ENCODE peak calls at places on chromosomes 2 and 18, in four cellular contexts. M, F, A and P are unnamed samples.

GRCh38 chr18:25175558-25175957 is 176.4 kb downstream of the ZNF521 start:
- DNase-seq in A (no peak), F (no peak), M (no peak), P (no peak)

GRCh38 chr2:164840930-164841718 is 499 bp downstream of the COBLL1 start:
- DNase-seq in M (peak), A (peak), F (peak), P (peak)

GRCh38 chr2:100588071-100588786 is 25.4 kb downstream of the PDCL3 start:
- DNase-seq in A (peak), M (no peak), F (no peak), P (no peak)

GRCh38 chr2:176082885-176083731 is 654 bp downstream of the EVX2 start:
- DNase-seq in M (no peak), F (no peak), A (no peak), P (peak)

GRCh38 chr2:95024306-95024880 is 1.1 kb upstream of the MAL start:
- DNase-seq in A (no peak), F (no peak), M (no peak), P (no peak)

GRCh38 chr18:40326987-40327386 is 1628.0 kb upstream of the PIK3C3 start:
- DNase-seq in M (no peak), A (no peak), F (no peak), P (no peak)

GRCh38 chr2:174527101-174527721 is 40.4 kb upstream of the GPR155 start:
- DNase-seq in A (no peak), F (no peak), M (no peak), P (no peak)

GRCh38 chr2:175579646-175580045 is 398.1 kb upstream of the ATP5MC3 start:
- DNase-seq in A (no peak), M (no peak), F (no peak), P (no peak)

GRCh38 chr18:46152808-46153617 is 48.8 kb downstream of the HAUS1 start:
- DNase-seq in F (no peak), A (peak), M (no peak), P (peak)

GRCh38 chr2:128549094-128549493 is 230.4 kb upstream of the HS6ST1 start:
- DNase-seq in A (no peak), F (no peak), M (no peak), P (no peak)

GRCh38 chr2:208064220-208064951 is 39.1 kb upstream of the PLEKHM3 start:
- DNase-seq in M (no peak), F (peak), A (peak), P (no peak)

GRCh38 chr18:63322246-63322645 is 2.7 kb upstream of the BCL2 start:
- DNase-seq in M (no peak), F (no peak), A (no peak), P (no peak)

GRCh38 chr2:143575340-143575739 is 446.1 kb downstream of the ARHGAP15 start:
- DNase-seq in F (no peak), A (peak), M (peak), P (peak)

GRCh38 chr2:216606551-216607527 is 26.4 kb upstream of the IGFBP2 start:
- DNase-seq in A (peak), M (no peak), F (no peak), P (peak)

GRCh38 chr2:17821535-17822451 is 5.5 kb downstream of the MSGN1 start:
- DNase-seq in M (no peak), A (no peak), F (no peak), P (no peak)

GRCh38 chr2:32363588-32363987 is 6.8 kb downstream of the BIRC6 start:
- DNase-seq in F (no peak), A (no peak), M (no peak), P (no peak)

GRCh38 chr2:180015951-180016709 is 9.0 kb upstream of the CWC22 start:
- DNase-seq in A (no peak), M (no peak), F (no peak), P (no peak)

GRCh38 chr2:11622611-11623010 is 47.4 kb downstream of the NTSR2 start:
- DNase-seq in A (no peak), F (no peak), M (no peak), P (no peak)

GRCh38 chr18:32083781-32084180 is 7.9 kb upstream of the RNF138 start:
- DNase-seq in A (no peak), M (no peak), F (no peak), P (no peak)

GRCh38 chr2:235864746-235865535 is 303.2 kb downstream of the GBX2 start:
- DNase-seq in A (no peak), F (no peak), M (no peak), P (peak)

GRCh38 chr2:172674034-172674967 is 61.3 kb upstream of the RAPGEF4 start:
- DNase-seq in A (peak), F (no peak), M (no peak), P (peak)

GRCh38 chr2:207317358-207317984 is 151.7 kb upstream of the KLF7 start:
- DNase-seq in A (no peak), F (no peak), M (no peak), P (no peak)

GRCh38 chr18:49464718-49465598 is 4.5 kb upstream of the DYM start:
- DNase-seq in A (no peak), M (peak), F (no peak), P (peak)
- TF ChIP-seq ELF4 in A (no peak), M (no peak), F (no peak), P (no peak)

GRCh38 chr18:59300676-59301285 is 17.7 kb downstream of the CPLX4 start:
- DNase-seq in M (no peak), A (no peak), F (no peak), P (no peak)

GRCh38 chr18:59305295-59305694 is 13.2 kb downstream of the CPLX4 start:
- DNase-seq in A (no peak), F (no peak), M (no peak), P (no peak)

GRCh38 chr18:59301974-59302373 is 16.5 kb downstream of the CPLX4 start:
- DNase-seq in M (no peak), F (no peak), A (no peak), P (no peak)

GRCh38 chr18:59303656-59304055 is 14.8 kb downstream of the CPLX4 start:
- DNase-seq in M (no peak), F (no peak), A (no peak), P (no peak)

GRCh38 chr18:59303006-59303405 is 15.4 kb downstream of the CPLX4 start:
- DNase-seq in A (no peak), M (no peak), F (no peak), P (no peak)
- TF ChIP-seq ELF4 in A (no peak), M (no peak), F (no peak), P (no peak)

DNA sequence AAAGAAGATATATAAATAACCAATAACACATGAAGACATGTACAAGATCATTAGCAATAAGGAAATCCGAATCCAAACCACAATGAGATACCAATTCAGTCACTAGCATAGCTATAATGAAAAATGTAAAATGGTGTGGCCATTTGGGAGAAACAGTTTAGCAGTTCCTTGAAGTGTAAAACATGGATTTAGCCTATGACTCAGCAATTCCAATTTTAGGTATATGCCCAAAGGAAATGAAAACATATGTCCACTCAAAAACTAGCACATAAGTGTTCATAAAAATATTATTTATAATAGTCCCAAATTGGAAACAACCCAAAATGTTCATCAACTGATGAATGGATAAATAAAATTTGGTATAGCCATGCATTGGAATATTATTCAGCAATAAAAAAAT is 165.5 kb upstream of the CRIM1 start:
- DNase-seq in F (no peak), A (no peak), M (no peak), P (no peak)
- TF ChIP-seq ELF4 in F (no peak), A (no peak), M (no peak), P (no peak)

DNA sequence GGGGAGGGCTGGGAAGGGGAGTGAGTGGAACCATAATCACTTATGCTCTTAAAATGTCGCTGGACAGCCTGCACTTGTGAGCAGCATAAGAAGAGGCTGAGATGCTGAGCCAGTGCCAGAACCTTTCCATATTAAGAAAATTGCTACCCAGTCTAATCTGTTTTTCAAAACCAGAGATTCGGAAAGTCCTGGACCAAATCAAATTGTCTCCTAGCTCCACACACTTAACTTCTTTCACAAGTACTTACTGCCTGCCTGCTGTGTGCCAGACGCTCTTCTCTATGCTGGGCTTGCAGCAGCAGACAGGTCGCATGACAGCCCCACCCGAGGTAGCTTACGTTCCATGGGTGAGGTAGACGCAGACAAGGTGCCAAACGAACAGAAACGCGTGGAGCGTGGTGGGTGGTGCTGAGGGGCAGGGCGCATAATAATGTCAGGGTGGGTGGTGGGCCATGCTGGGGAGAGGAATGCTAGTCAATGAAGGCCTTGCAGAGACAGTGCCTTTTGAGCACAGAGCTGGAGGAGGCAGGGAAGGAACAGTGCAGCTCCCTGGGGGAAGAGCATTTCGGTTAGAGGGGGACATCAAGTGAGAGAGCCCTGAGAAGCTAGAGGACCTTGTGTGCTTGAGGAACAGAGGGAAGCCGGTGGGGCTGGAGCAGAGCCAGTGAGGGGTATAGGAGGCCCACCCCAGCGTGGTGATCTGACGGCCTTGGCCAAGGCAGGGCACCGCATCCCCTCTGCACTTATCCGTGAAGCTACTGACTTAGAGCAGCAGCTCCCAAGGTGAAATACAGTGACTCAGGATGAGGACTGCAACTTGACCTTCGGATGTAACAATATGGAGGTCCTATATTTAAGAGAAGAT is 123.5 kb upstream of the DAPL1 start:
- DNase-seq in M (no peak), A (no peak), F (no peak), P (no peak)
- TF ChIP-seq ELF4 in M (no peak), A (no peak), F (no peak), P (no peak)

DNA sequence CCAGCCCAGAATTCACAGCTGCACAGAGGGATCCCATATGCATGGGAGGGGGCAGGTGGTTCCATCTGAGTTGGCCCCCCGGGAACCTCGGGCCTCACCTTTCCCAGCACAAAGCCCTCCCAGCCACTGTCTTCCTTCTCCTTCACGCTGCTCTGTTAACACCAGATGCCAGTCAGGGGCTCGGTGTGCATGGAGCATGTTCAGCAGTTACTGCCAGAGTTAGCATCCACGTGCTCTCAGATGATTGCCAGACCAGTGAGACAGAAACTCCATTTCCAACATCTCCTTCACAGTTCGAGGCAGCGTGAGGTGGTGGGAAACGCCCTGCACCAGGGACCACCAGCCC is 101.0 kb downstream of the PTGR3 start:
- DNase-seq in M (no peak), F (no peak), A (no peak), P (no peak)
- TF ChIP-seq ELF4 in M (no peak), F (no peak), A (no peak), P (no peak)

DNA sequence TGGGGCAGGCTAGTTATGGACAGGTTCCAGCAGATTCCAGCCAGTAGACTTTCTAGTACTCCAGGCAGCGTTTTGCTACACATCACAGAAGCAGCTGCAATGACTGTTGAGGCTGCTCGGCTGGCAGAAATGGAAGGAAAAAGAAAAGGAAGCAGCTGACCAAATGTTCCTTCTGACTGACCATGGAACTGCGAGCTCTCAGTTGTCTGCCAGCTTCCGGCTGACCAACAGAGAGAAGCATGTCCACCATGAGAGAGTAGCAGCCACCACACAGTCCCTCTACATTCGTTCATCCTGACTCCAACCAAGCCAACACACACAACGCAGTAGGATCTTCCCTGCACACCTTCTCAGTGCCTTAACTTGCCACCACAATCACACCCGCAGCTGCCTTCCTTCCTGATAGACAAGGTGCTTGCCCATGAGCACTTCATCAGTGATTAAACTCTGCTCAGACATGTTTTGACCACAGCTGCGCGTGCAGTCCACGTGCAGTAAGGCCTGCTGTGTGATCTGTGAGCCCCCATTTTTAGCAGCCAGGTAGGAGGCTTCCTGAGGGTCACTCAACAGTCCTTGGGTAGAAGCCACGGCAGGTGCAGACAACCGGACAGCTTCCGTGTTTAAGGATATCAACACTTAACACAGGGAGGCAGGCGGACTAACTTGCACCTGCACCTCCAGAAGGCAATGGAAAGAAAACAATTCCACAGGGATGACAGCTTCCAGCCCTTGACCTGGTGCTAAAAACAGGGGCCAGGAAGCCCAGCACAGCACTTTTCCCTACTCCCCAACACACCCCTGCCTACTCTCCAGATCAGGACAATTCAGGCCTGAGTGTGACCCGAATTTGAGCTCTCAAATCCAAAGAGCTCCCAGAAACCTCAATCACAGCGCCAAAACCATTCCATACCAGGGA is 996 bp downstream of the TGFBRAP1 start:
- DNase-seq in F (peak), M (no peak), A (peak), P (no peak)
- TF ChIP-seq ELF4 in F (peak), M (no peak), A (no peak), P (no peak)